ENCODE peak calls at places on chromosomes 4 and X, in four cellular contexts. C is neuronal stem cell, H is H9, A is IMR-90. Q is an unnamed sample.

GRCh38 chrX:120380699-120381098 is 18.8 kb downstream of the ATP1B4 start:
- DNase-seq in A (no peak), C (no peak), H (peak; percentile 33), Q (peak; percentile 0)

GRCh38 chr4:140154572-140154891 is 548 bp upstream of the MAML3 start:
- DNase-seq in H (no peak), A (no peak), C (no peak), Q (no peak)

GRCh38 chrX:118560380-118560932 is 64.8 kb downstream of the DOCK11 start:
- DNase-seq in H (no peak), C (peak; percentile 51), A (no peak), Q (no peak)

GRCh38 chrX:26778320-26778888 is 562.4 kb downstream of the MAGEB5 start:
- DNase-seq in C (peak; percentile 0), H (no peak), A (no peak), Q (no peak)

GRCh38 chr4:183403486-183403885 is 41.0 kb upstream of the CDKN2AIP start:
- DNase-seq in C (no peak), H (no peak), A (no peak), Q (no peak)

GRCh38 chrX:40694833-40695232 is 40.5 kb downstream of the MED14 start:
- DNase-seq in C (no peak), H (no peak), A (peak; percentile 26), Q (no peak)

GRCh38 chr4:7668282-7668681 is 233.6 kb upstream of the PSAPL1 start:
- DNase-seq in H (no peak), C (no peak), A (no peak), Q (no peak)

GRCh38 chrX:2572740-2573139 is 72.0 kb upstream of the DHRSX start:
- DNase-seq in H (no peak), C (no peak), A (no peak), Q (no peak)

GRCh38 chr4:106010761-106011160 is 115.5 kb downstream of the NPNT start:
- DNase-seq in A (no peak), H (no peak), C (no peak), Q (no peak)

GRCh38 chr4:107283587-107284559 is 247.8 kb upstream of the DKK2 start:
- DNase-seq in H (no peak), C (no peak), A (peak; percentile 95), Q (peak; percentile 75)

GRCh38 chr4:104429150-104429741 is 65.4 kb downstream of the CXXC4 start:
- DNase-seq in C (no peak), H (no peak), A (no peak), Q (peak; percentile 6)

GRCh38 chr4:11966782-11967181 is 538.1 kb upstream of the HS3ST1 start:
- DNase-seq in C (no peak), A (no peak), H (no peak), Q (no peak)

GRCh38 chr4:184016742-184017668 is 111.9 kb downstream of the STOX2 start:
- DNase-seq in C (no peak), H (no peak), A (peak; percentile 84), Q (peak; percentile 97)

DNA sequence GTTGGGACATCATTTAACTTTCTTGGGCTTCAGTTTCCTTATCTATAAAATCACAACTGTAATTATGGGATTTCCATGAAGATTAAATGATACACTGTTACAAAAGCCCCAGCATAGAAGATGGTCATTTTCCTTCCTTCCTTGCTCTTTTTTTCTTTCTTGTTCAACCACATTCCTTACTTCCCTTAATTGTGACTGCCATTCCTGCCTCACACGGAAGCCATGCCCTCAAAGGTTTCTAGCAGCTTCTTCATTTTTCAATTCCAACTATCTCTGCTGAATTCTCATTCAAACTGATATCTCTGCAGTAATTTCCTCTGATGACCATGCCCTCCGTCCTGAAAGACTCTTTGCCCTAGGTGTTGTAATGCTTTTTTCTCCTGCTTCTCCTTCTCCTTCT is 311.8 kb downstream of the PPP3CA start:
- DNase-seq in A (no peak), C (no peak), H (no peak), Q (no peak)
- H3K14ac ChIP-seq in A (no peak overlapping the region), C (no peak overlapping the region), H (no peak overlapping the region), Q (no peak overlapping the region)

GRCh38 chrX:47112316-47112954 is 32.1 kb downstream of the NDUFB11 start:
- DNase-seq in H (peak; percentile 34), C (no peak), A (no peak), Q (no peak)
- H4K8ac ChIP-seq in H (no peak overlapping the region), C (no peak overlapping the region), A (no peak overlapping the region), Q (no peak overlapping the region)

GRCh38 chr4:10727140-10727880 is 42.7 kb upstream of the CLNK start:
- DNase-seq in A (no peak), C (no peak), H (no peak), Q (no peak)
- H3K9ac ChIP-seq in A (no peak overlapping the region), C (no peak overlapping the region), H (no peak overlapping the region), Q (no peak overlapping the region)

DNA sequence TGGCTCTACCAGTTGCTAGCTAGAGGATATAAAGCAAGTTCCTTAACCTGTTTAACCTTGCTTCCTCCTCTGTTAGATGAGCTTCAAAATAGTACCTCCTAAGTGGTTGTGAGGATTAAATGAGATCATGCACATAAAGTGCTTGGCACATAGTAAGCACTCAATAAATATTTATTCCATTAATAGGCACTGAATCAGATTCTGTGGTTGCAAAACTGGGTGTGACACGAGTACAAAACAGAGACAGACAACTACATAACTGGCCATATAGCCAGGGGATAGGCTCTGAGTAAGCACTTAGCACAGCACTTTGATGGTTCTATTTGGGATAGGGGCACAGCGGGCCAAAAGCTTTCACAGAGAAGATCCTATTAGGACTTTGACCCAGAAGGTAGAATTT is 150.3 kb downstream of the RELL1 start:
- DNase-seq in C (no peak), A (no peak), H (no peak), Q (no peak)
- H3K14ac ChIP-seq in C (no peak overlapping the region), A (no peak overlapping the region), H (no peak overlapping the region), Q (no peak overlapping the region)

GRCh38 chr4:142402925-142403324 is 443.2 kb downstream of the INPP4B start:
- DNase-seq in C (no peak), H (no peak), A (peak; percentile 39), Q (no peak)
- H4K8ac ChIP-seq in C (no peak overlapping the region), H (no peak overlapping the region), A (peak overlapping the region; percentile 50), Q (no peak overlapping the region)

DNA sequence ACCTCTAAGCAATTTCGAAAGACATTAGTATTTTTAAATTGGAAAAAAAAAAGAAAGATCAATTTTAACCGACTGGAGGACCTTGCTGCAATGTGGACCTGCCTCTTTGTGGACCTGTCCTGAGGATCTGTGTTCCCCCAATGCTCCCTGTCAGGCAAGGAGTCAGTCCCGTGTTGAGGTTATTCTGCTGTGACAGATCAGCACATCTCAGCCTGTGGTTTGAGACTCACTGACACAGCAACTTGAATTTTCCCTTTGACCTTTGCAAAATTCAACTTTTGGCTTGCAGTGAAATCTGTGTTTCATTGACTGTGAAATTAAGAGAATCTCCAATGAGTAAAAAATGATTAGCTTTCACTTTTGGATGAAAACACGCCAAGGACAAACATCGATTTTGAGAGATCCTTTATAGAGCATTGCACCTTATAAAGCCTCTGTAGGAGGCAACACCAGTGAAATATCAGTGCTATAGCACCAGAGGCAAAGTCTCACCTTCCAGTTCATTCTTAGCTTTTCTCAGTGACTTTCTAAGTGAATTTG is 186.9 kb downstream of the GPAT3 start:
- DNase-seq in A (no peak), C (no peak), H (no peak), Q (no peak)
- H3K9ac ChIP-seq in A (no peak overlapping the region), C (no peak overlapping the region), H (no peak overlapping the region), Q (no peak overlapping the region)

GRCh38 chrX:154408659-154409221 is 314 bp downstream of the DNASE1L1 start:
- DNase-seq in H (no peak), A (no peak), C (no peak), Q (no peak)
- H3K14ac ChIP-seq in H (no peak overlapping the region), A (peak overlapping the region; percentile 84), C (no peak overlapping the region), Q (no peak overlapping the region)

GRCh38 chr4:1683371-1683902 is 676 bp downstream of the FAM53A start:
- DNase-seq in A (peak; percentile 88), H (peak; percentile 45), C (peak; percentile 18), Q (peak; percentile 84)
- H4K8ac ChIP-seq in A (peak overlapping the region; percentile 4), H (no peak overlapping the region), C (no peak overlapping the region), Q (peak overlapping the region; percentile 84)

Q was measured in mesenchymal stem cell.